ENCODE peak calls at places on chromosomes 13 and 19, in eight cellular contexts. I, F, P, M, V, S, J and N are unnamed samples.

GRCh38 chr19:19670070-19670551 is 1.5 kb downstream of the ZNF101 start:
- DNase-seq in I (no peak), J (peak; percentile 63), V (no peak), S (no peak), F (no peak), M (no peak), P (no peak), N (peak; percentile 88)

GRCh38 chr19:33780746-33781145 is 15.9 kb upstream of the KCTD15 start:
- DNase-seq in M (no peak), J (no peak), V (no peak), F (no peak), S (no peak), P (no peak), I (no peak), N (no peak)

GRCh38 chr19:30393729-30394480 is 21.7 kb downstream of the ZNF536 start:
- DNase-seq in S (no peak), V (no peak), M (no peak), F (no peak), P (no peak), J (no peak), I (no peak), N (no peak)

GRCh38 chr19:55646889-55647731 is 902 bp upstream of the CCDC106 start:
- DNase-seq in F (no peak), M (no peak), I (no peak), J (no peak), S (no peak), V (no peak), P (no peak), N (no peak)

GRCh38 chr13:20518652-20519051 is 7.0 kb downstream of the CRYL1 start:
- DNase-seq in M (no peak), F (no peak), V (no peak), I (no peak), J (no peak), S (no peak), P (no peak), N (no peak)

GRCh38 chr13:47033216-47033615 is 136.4 kb upstream of the HTR2A start:
- DNase-seq in J (no peak), P (no peak), M (no peak), S (peak; percentile 62), F (peak; percentile 21), I (no peak), V (no peak), N (no peak)

GRCh38 chr13:73411067-73411809 is 352.4 kb downstream of the KLF5 start:
- DNase-seq in S (no peak), J (no peak), F (no peak), M (no peak), I (peak; percentile 48), V (no peak), P (no peak), N (no peak)

GRCh38 chr19:40754611-40755247 is 3.7 kb downstream of the SNRPA start:
- DNase-seq in F (peak; percentile 14), I (no peak), J (no peak), V (no peak), S (no peak), M (no peak), P (no peak), N (no peak)

GRCh38 chr19:22945560-22945959 is 57.4 kb downstream of the ZNF728 start:
- DNase-seq in F (peak; percentile 32), I (peak; percentile 4), P (no peak), M (no peak), J (no peak), V (no peak), S (peak; percentile 34), N (peak; percentile 62)

GRCh38 chr19:23699521-23699860 is 12.5 kb upstream of the ZNF675 start:
- DNase-seq in I (no peak), J (no peak), S (no peak), M (no peak), F (no peak), V (no peak), P (no peak), N (no peak)

GRCh38 chr19:38661166-38661565 is 13.7 kb downstream of the ACTN4 start:
- DNase-seq in J (no peak), S (no peak), M (no peak), F (no peak), P (no peak), I (no peak), V (no peak), N (no peak)

GRCh38 chr19:51514866-51515481 is 13.4 kb upstream of the SIGLEC12 start:
- DNase-seq in V (no peak), F (peak; percentile 52), S (peak; percentile 71), P (no peak), M (no peak), J (no peak), I (peak; percentile 28), N (peak; percentile 82)

GRCh38 chr19:10442698-10443097 is 22.4 kb downstream of the PDE4A start:
- DNase-seq in I (no peak), F (no peak), P (no peak), M (no peak), V (no peak), S (no peak), J (no peak), N (no peak)

GRCh38 chr13:78138756-78139155 is 220.1 kb upstream of the EDNRB start:
- DNase-seq in M (no peak), V (no peak), J (no peak), S (no peak), P (no peak), F (no peak), I (no peak), N (no peak)

GRCh38 chr13:26719356-26719945 is 41.1 kb downstream of the GPR12 start:
- DNase-seq in V (no peak), S (peak; percentile 20), I (no peak), P (no peak), F (no peak), M (no peak), J (no peak), N (peak; percentile 41)

GRCh38 chr13:96898212-96898611 is 96.1 kb downstream of the OXGR1 start:
- DNase-seq in M (no peak), P (no peak), V (no peak), I (no peak), J (no peak), S (peak; percentile 92), F (peak; percentile 83), N (no peak)

GRCh38 chr13:95500136-95500718 is 52.3 kb upstream of the CLDN10 start:
- DNase-seq in S (no peak), M (no peak), J (no peak), V (no peak), P (no peak), I (no peak), F (no peak), N (peak; percentile 60)

GRCh38 chr13:23820530-23820929 is 68.7 kb downstream of the MIPEP start:
- DNase-seq in V (no peak), J (no peak), P (no peak), I (no peak), F (no peak), M (no peak), S (no peak), N (no peak)

GRCh38 chr19:6778386-6778785 is 5.9 kb downstream of the VAV1 start:
- DNase-seq in F (no peak), V (no peak), M (no peak), J (no peak), P (no peak), S (no peak), I (no peak), N (no peak)

GRCh38 chr19:13060233-13060963 is 42.3 kb downstream of the LYL1 start:
- DNase-seq in S (no peak), M (peak; percentile 43), P (peak; percentile 71), J (no peak), V (no peak), I (no peak), F (no peak), N (no peak)

GRCh38 chr19:11373166-11373884 is 1.1 kb upstream of the SWSAP1 start:
- DNase-seq in V (no peak), M (peak; percentile 77), I (peak; percentile 87), F (no peak), S (no peak), J (no peak), P (no peak), N (peak; percentile 84)

GRCh38 chr13:106496072-106496997 is 39.1 kb downstream of the EFNB2 start:
- DNase-seq in S (peak; percentile 14), M (no peak), P (no peak), F (no peak), J (no peak), V (no peak), I (peak; percentile 68), N (no peak)

GRCh38 chr13:41274881-41275280 is 11.5 kb upstream of the MTRF1 start:
- DNase-seq in I (no peak), P (no peak), M (no peak), J (no peak), S (peak; percentile 52), F (peak; percentile 15), V (no peak), N (no peak)

GRCh38 chr19:14804755-14805154 is 26.4 kb upstream of the ADGRE2 start:
- DNase-seq in F (peak; percentile 17), M (no peak), S (no peak), V (no peak), I (no peak), P (no peak), J (no peak), N (no peak)

GRCh38 chr19:1907563-1908363 is 2.6 kb downstream of the ADAT3 start:
- DNase-seq in M (peak; percentile 4), J (no peak), P (no peak), F (no peak), S (no peak), V (no peak), I (no peak), N (no peak)

GRCh38 chr19:5075603-5076002 is 106.7 kb downstream of the KDM4B start:
- DNase-seq in F (no peak), M (no peak), J (no peak), V (peak; percentile 23), P (no peak), S (no peak), I (no peak), N (no peak)

GRCh38 chr19:42185281-42185680 is 32.2 kb downstream of the DEDD2 start:
- DNase-seq in P (no peak), F (no peak), V (no peak), I (no peak), M (no peak), S (peak; percentile 18), J (no peak), N (no peak)

GRCh38 chr13:33992891-33993336 is 175.0 kb downstream of the RFC3 start:
- DNase-seq in P (no peak), V (no peak), J (no peak), M (no peak), F (no peak), I (no peak), S (no peak), N (no peak)

GRCh38 chr19:53102701-53103140 is 501 bp downstream of the ZNF160 start:
- DNase-seq in V (peak; percentile 28), P (peak; percentile 53), I (no peak), J (peak; percentile 88), M (peak; percentile 45), S (peak; percentile 51), F (peak; percentile 49), N (peak; percentile 55)

GRCh38 chr19:33778089-33778791 is 18.4 kb upstream of the KCTD15 start:
- DNase-seq in M (peak; percentile 54), J (peak; percentile 96), V (peak; percentile 86), S (peak; percentile 77), F (peak; percentile 57), I (peak; percentile 68), P (peak; percentile 87), N (peak; percentile 84)

GRCh38 chr13:31638577-31638976 is 100.7 kb upstream of the RXFP2 start:
- DNase-seq in I (no peak), F (peak; percentile 87), J (no peak), V (no peak), P (no peak), M (no peak), S (peak; percentile 94), N (no peak)